ENCODE peak calls at places on chromosomes 6 and 20, in nine cellular contexts. A, V, L, D, C, N, F, Z and B are unnamed samples.
A peak's percentile ranks its signal among the peaks of the same experiment; 100 is the strongest.

GRCh38 chr6:36227379-36228344 is 31.1 kb downstream of the BRPF3 start:
- DNase-seq in A (no peak), V (no peak), L (no peak), D (no peak), C (no peak), N (no peak), F (no peak), Z (no peak), B (no peak)

GRCh38 chr6:168105813-168106660 is 27.0 kb upstream of the FRMD1 start:
- DNase-seq in A (no peak), V (no peak), L (no peak), D (no peak), C (peak; percentile 47), N (no peak), F (no peak), Z (no peak), B (no peak)

GRCh38 chr20:47610945-47611250 is 109.2 kb downstream of the NCOA3 start:
- DNase-seq in A (no peak), V (no peak), L (peak; percentile 18), D (no peak), C (no peak), N (no peak), F (no peak), Z (no peak), B (no peak)

GRCh38 chr20:1673424-1673823 is 15.8 kb upstream of the SIRPG start:
- DNase-seq in A (no peak), V (no peak), L (no peak), D (no peak), C (no peak), N (no peak), F (no peak), Z (no peak), B (no peak)

GRCh38 chr6:137277971-137278602 is 58.9 kb upstream of the IFNGR1 start:
- DNase-seq in A (peak; percentile 84), V (peak; percentile 90), L (peak; percentile 54), D (no peak), C (no peak), N (no peak), F (peak; percentile 62), Z (no peak), B (peak; percentile 90)

GRCh38 chr6:142013286-142013685 is 119.4 kb upstream of the GJE1 start:
- DNase-seq in A (peak; percentile 92), V (peak; percentile 59), L (peak; percentile 89), D (no peak), C (no peak), N (no peak), F (peak; percentile 91), Z (no peak), B (peak; percentile 82)

GRCh38 chr6:89597988-89598387 is 40.6 kb downstream of the LYRM2 start:
- DNase-seq in A (no peak), V (peak; percentile 14), L (peak; percentile 46), D (no peak), C (no peak), N (no peak), F (peak; percentile 66), Z (no peak), B (peak; percentile 19)

GRCh38 chr6:55734256-55734655 is 141.1 kb downstream of the BMP5 start:
- DNase-seq in A (no peak), V (no peak), L (no peak), D (no peak), C (no peak), N (no peak), F (no peak), Z (no peak), B (no peak)

GRCh38 chr6:129146836-129147366 is 264.0 kb downstream of the LAMA2 start:
- DNase-seq in A (no peak), V (no peak), L (no peak), D (no peak), C (no peak), N (no peak), F (no peak), Z (no peak), B (no peak)

GRCh38 chr6:97275809-97276208 is 7.2 kb downstream of the MMS22L start:
- DNase-seq in A (no peak), V (no peak), L (no peak), D (no peak), C (no peak), N (no peak), F (no peak), Z (no peak), B (peak; percentile 19)

GRCh38 chr6:46781478-46782378 is 11.5 kb upstream of the MEP1A start:
- DNase-seq in A (peak; percentile 50), V (peak; percentile 70), L (peak; percentile 74), D (peak; percentile 72), C (no peak), N (no peak), F (peak; percentile 73), Z (no peak), B (peak; percentile 12)

GRCh38 chr6:2626381-2626780 is 124.3 kb downstream of the MYLK4 start:
- DNase-seq in A (peak; percentile 47), V (peak; percentile 63), L (peak; percentile 30), D (no peak), C (no peak), N (no peak), F (peak; percentile 84), Z (no peak), B (no peak)

GRCh38 chr6:2542858-2543218 is 207.9 kb downstream of the MYLK4 start:
- DNase-seq in A (peak; percentile 89), V (peak; percentile 91), L (peak; percentile 89), D (no peak), C (no peak), N (no peak), F (peak; percentile 91), Z (peak; percentile 51), B (peak; percentile 41)

GRCh38 chr20:32516583-32516982 is 68.5 kb downstream of the NOL4L start:
- DNase-seq in A (no peak), V (no peak), L (no peak), D (no peak), C (no peak), N (no peak), F (no peak), Z (no peak), B (no peak)

GRCh38 chr6:39669117-39669690 is 56.0 kb downstream of the KIF6 start:
- DNase-seq in A (peak; percentile 44), V (no peak), L (no peak), D (no peak), C (no peak), N (no peak), F (no peak), Z (no peak), B (no peak)

GRCh38 chr6:169252805-169253189 is 849 bp downstream of the THBS2 start:
- DNase-seq in A (no peak), V (no peak), L (peak; percentile 49), D (no peak), C (no peak), N (no peak), F (peak; percentile 69), Z (no peak), B (no peak)

GRCh38 chr6:137933696-137934095 is 66.6 kb downstream of the TNFAIP3 start:
- DNase-seq in A (peak; percentile 75), V (no peak), L (peak; percentile 82), D (peak; percentile 82), C (no peak), N (no peak), F (peak; percentile 99), Z (no peak), B (peak; percentile 95)

GRCh38 chr6:19268718-19269117 is 568.5 kb upstream of the ID4 start:
- DNase-seq in A (no peak), V (no peak), L (no peak), D (no peak), C (no peak), N (no peak), F (no peak), Z (no peak), B (no peak)

GRCh38 chr6:48200874-48201273 is 89.9 kb upstream of the PTCHD4 start:
- DNase-seq in A (no peak), V (no peak), L (no peak), D (no peak), C (no peak), N (no peak), F (no peak), Z (no peak), B (no peak)

GRCh38 chr6:123393333-123393732 is 243.4 kb downstream of the TRDN start:
- DNase-seq in A (no peak), V (no peak), L (peak; percentile 9), D (no peak), C (no peak), N (no peak), F (peak; percentile 39), Z (no peak), B (no peak)
- TF ChIP-seq CTCF in A (no peak), V (peak; percentile 20), L (peak; percentile 21), D (peak; percentile 26), C (peak; percentile 27), N (no peak), F (peak; percentile 37), Z (no peak), B (no peak)

DNA sequence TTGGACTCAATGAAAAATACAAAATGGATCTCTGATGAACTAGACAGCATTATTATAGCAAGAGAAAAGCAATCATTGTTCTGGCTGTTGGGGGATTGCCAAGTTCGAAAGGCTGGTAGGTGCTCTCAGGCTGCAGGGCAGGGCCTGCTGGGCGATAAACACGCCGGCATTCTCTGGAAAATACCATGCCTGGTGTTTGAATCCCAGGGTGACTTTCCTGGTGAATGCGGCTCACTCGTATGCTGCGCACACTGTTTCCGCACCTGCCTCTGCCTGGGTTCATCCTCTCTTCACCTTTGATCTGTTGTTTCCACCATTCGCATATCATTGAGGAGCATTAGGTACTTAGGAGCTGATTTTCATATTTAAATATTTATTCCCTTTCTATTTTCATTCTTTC is 37.4 kb downstream of the GCNT2 start:
- DNase-seq in A (no peak), V (no peak), L (no peak), D (no peak), C (no peak), N (no peak), F (no peak), Z (no peak), B (no peak)
- H3K4me3 ChIP-seq in A (no peak overlapping the region), V (no peak overlapping the region), L (no peak overlapping the region), D (no peak overlapping the region), C (no peak overlapping the region), N (no peak overlapping the region), F (no peak overlapping the region), Z (no peak overlapping the region), B (no peak overlapping the region)

DNA sequence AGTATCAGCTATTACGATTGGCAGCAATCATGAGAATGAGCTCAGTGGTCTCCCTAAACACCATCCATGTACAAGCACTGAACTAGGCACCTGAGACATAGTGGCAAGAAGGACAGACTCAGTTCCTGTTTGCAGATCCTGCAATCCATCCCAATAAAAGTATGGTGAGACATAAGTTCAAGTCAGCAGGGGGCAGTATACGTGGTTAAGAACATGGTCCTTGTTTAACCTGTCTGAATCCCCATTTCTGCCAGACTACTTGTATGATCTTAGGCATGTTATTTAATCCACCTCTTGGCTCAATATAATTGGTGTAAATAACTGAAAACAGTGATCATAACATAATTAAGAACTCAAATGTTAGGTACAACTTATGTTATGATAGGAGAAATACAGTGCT is 33.2 kb upstream of the PNISR start:
- DNase-seq in A (peak; percentile 44), V (peak; percentile 36), L (peak; percentile 51), D (no peak), C (no peak), N (no peak), F (peak; percentile 27), Z (no peak), B (peak; percentile 36)
- TF ChIP-seq CTCF in A (peak; percentile 32), V (peak; percentile 47), L (peak; percentile 42), D (no peak), C (no peak), N (no peak), F (peak; percentile 32), Z (no peak), B (peak; percentile 24)

DNA sequence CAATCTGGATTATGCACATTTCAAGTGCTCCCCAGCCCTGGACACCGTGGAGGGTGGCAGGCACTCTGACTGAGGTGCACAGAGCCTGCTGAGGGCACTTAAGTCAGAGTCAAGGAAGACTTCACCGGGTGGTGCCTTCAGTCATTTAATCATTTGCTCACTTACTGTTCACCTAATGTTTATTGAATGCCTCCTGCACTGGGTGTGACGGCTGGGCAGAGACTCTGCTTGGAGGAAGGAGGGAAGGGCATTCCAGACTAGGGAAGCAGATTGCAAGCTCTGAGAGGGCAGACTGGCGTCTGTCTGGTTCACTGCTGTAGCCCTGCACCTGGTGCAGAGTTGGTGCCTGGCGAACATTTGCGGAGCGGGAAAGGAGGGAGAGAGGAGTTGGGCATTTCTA is 54.2 kb upstream of the FAM83D start:
- DNase-seq in A (no peak), V (no peak), L (no peak), D (no peak), C (no peak), N (no peak), F (no peak), Z (no peak), B (no peak)
- H3K4me3 ChIP-seq in A (no peak overlapping the region), V (no peak overlapping the region), L (no peak overlapping the region), D (no peak overlapping the region), C (no peak overlapping the region), N (no peak overlapping the region), F (no peak overlapping the region), Z (no peak overlapping the region), B (no peak overlapping the region)